ENCODE peak calls at places on chromosomes 11 and 22, in six cellular contexts. M is AG04449, W is upper lobe of right lung, E is coronary artery, N is body of pancreas, S is AG10803. L is an unnamed sample.

GRCh38 chr11:26777276-26777939 is 55.5 kb upstream of the SLC5A12 start:
- DNase-seq in E (no peak), W (no peak), N (no peak), S (peak; percentile 33), M (no peak), L (peak; percentile 52)

GRCh38 chr22:17807571-17808410 is 33.5 kb upstream of the BID start:
- DNase-seq in M (no peak), E (no peak), W (peak; percentile 77), S (peak; percentile 70), N (no peak), L (peak; percentile 70)

GRCh38 chr22:41636467-41636866 is 15.4 kb downstream of the XRCC6 start:
- DNase-seq in W (no peak), M (no peak), S (peak; percentile 58), N (no peak), E (peak; percentile 69), L (no peak)

GRCh38 chr11:79066456-79067354 is 374.1 kb downstream of the TENM4 start:
- DNase-seq in M (no peak), W (no peak), E (no peak), N (no peak), S (no peak), L (no peak)

GRCh38 chr11:35111171-35112055 is 27.6 kb upstream of the CD44 start:
- DNase-seq in E (no peak), N (peak; percentile 49), W (no peak), M (no peak), S (peak; percentile 98), L (peak; percentile 81)

GRCh38 chr11:9625158-9625557 is 38.7 kb upstream of the SWAP70 start:
- DNase-seq in M (no peak), W (no peak), S (no peak), E (no peak), N (no peak), L (no peak)

GRCh38 chr11:73465019-73465675 is 88.9 kb downstream of the RELT start:
- DNase-seq in E (no peak), W (no peak), M (no peak), N (no peak), S (peak; percentile 77), L (peak; percentile 26)

GRCh38 chr11:110908401-110909106 is 196.3 kb upstream of the ARHGAP20 start:
- DNase-seq in M (peak; percentile 31), S (peak; percentile 69), E (no peak), N (no peak), W (no peak), L (peak; percentile 78)

GRCh38 chr22:27876684-27877083 is 42.4 kb downstream of the PITPNB start:
- DNase-seq in S (peak; percentile 79), E (no peak), W (no peak), M (no peak), N (no peak), L (no peak)

GRCh38 chr11:61972796-61973602 is 5.6 kb upstream of the FTH1 start:
- DNase-seq in M (peak; percentile 89), S (no peak), W (peak; percentile 59), E (no peak), N (peak; percentile 72), L (no peak)

GRCh38 chr22:48948575-48949170 is 879.0 kb downstream of the BRD1 start:
- DNase-seq in M (no peak), N (no peak), W (peak; percentile 17), S (no peak), E (peak; percentile 26), L (no peak)

GRCh38 chr11:111557425-111558111 is 17.0 kb downstream of the LAYN start:
- DNase-seq in W (no peak), N (no peak), M (peak; percentile 99), S (peak; percentile 98), E (no peak), L (peak; percentile 89)

GRCh38 chr11:69541501-69542313 is 60.2 kb downstream of the LINC01488 start:
- DNase-seq in N (peak; percentile 31), M (no peak), E (peak; percentile 68), W (peak; percentile 71), S (peak; percentile 55), L (no peak)

GRCh38 chr11:113906038-113906437 is 1.4 kb downstream of the HTR3B start:
- DNase-seq in E (no peak), N (peak; percentile 48), M (no peak), W (no peak), S (peak; percentile 11), L (peak; percentile 80)

GRCh38 chr22:45424241-45424731 is 10.8 kb downstream of the RIBC2 start:
- DNase-seq in E (peak; percentile 70), W (peak; percentile 78), S (no peak), M (no peak), N (peak; percentile 56), L (no peak)

GRCh38 chr11:35725880-35726279 is 63.3 kb downstream of the TRIM44 start:
- DNase-seq in W (no peak), M (peak; percentile 2), S (peak; percentile 46), E (no peak), N (no peak), L (peak; percentile 53)

GRCh38 chr11:2974272-2974671 is 17.9 kb downstream of the NAP1L4 start:
- DNase-seq in E (no peak), M (no peak), N (no peak), W (no peak), S (no peak), L (no peak)

GRCh38 chr11:120858740-120859139 is 165.2 kb upstream of the TBCEL start:
- DNase-seq in N (no peak), E (no peak), W (no peak), S (peak; percentile 24), M (no peak), L (peak; percentile 3)

GRCh38 chr11:120854988-120855387 is 168.9 kb upstream of the TBCEL start:
- DNase-seq in M (no peak), S (no peak), W (no peak), N (no peak), E (no peak), L (no peak)

GRCh38 chr11:120857508-120857907 is 166.4 kb upstream of the TBCEL start:
- DNase-seq in N (no peak), E (no peak), W (no peak), M (no peak), S (no peak), L (no peak)

DNA sequence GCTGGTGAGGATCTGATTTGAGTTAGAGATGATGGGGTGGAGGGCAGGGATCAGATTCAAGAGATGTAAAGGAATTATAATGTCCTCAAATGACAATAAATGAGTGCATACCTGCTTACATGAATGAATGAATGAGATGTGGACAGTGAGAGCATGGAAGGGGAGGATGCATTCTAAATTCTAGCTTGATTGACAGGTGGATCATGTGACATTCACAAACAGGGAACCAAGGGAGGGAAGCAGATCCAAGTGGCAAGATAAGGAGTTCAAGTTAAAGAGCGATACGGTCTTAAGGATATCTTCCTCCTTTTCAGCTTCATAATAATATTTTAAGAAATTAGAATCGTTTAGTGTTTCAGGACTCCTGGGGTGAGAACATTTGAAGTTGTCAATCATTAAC is 170.5 kb upstream of the TBCEL start:
- DNase-seq in E (no peak), W (no peak), N (no peak), M (no peak), S (no peak), L (no peak)
- H3K4me3 ChIP-seq in E (no peak overlapping the region), W (no peak overlapping the region), N (no peak overlapping the region), M (no peak overlapping the region), S (no peak overlapping the region), L (no peak overlapping the region)

GRCh38 chr11:66421492-66422205 is 814 bp downstream of the NPAS4 start:
- DNase-seq in S (peak; percentile 84), E (peak; percentile 93), W (peak; percentile 90), N (peak; percentile 94), M (no peak), L (peak; percentile 93)
- TF ChIP-seq CTCF in S (no peak), E (no peak), W (no peak), N (no peak), M (no peak), L (no peak)

DNA sequence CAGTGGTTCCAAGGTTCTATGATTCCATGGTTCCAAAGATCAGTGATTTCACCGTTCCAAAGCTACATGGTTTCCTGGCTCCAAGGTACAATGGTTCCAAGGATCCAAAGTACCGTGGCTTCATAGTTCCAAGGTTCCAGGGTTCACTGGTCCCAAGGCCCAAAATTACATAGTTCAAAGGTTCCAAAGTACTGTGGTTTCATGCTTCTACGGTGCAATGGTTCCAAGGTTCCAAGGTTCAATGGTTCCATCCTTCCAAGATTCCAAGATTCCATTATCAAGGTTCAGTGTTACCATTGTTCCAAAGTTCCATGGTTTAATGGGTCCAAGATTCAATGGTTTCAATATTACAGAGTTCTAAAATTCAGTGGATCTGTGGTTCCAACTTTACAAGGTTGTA is 43.0 kb upstream of the SEPTIN5 start:
- DNase-seq in M (no peak), N (no peak), W (no peak), S (no peak), E (no peak), L (no peak)
- H3K4me3 ChIP-seq in M (no peak overlapping the region), N (no peak overlapping the region), W (no peak overlapping the region), S (no peak overlapping the region), E (no peak overlapping the region), L (no peak overlapping the region)

GRCh38 chr11:117676501-117676900 is 120.5 kb downstream of the DSCAML1 start:
- DNase-seq in M (no peak), E (no peak), W (no peak), N (no peak), S (no peak), L (no peak)

GRCh38 chr11:117679464-117679863 is 117.6 kb downstream of the DSCAML1 start:
- DNase-seq in S (no peak), N (no peak), W (no peak), E (no peak), M (no peak), L (no peak)

GRCh38 chr11:117677729-117678310 is 119.2 kb downstream of the DSCAML1 start:
- DNase-seq in S (no peak), W (no peak), N (no peak), M (no peak), E (no peak), L (no peak)

GRCh38 chr11:117673561-117673960 is 123.5 kb downstream of the DSCAML1 start:
- DNase-seq in W (no peak), E (no peak), S (no peak), N (no peak), M (no peak), L (no peak)

DNA sequence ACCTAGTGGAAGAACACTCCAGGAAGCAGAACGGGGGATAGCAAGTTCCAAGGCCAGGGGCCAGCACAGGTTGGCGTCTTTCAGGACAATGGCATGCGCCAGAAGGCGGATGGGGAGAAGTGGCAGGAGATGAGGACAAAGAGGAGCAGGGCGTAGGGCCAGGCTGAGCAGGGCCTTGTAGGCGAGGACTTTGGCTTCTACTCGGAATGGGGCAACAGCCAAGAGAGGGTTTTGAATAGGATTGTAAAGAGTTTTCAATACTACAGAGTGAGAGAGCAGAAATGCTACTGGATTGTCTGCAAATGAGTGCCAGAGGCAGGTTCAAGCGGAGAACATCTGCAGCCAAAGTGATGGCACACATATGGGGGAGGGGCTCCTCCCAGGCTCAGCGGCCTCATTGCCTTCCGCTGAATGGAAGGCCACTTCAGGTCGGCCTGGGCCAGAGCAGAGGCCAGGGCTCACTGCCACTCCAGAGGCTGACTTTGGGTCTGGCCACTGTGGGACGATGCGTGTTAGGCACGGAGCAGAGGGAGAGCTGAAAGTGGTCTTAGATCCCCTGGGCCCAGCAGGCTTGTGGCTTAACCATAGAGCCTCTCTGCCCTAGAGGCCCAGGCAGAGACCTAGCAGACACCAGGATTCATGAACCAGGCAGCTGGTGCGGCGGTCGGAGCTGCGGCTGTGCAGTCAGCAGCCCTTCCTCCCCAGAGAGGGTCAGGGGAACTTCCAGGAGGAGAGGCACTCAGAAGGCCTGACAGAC is 118.2 kb downstream of the DSCAML1 start:
- DNase-seq in N (no peak), E (no peak), M (no peak), S (no peak), W (no peak), L (no peak)
- TF ChIP-seq CTCF in N (no peak), E (no peak), M (no peak), S (no peak), W (no peak), L (no peak)

GRCh38 chr11:125624756-125625213 is at the start of gene CHEK1:
- DNase-seq in N (no peak), E (no peak), M (no peak), S (no peak), W (no peak), L (no peak)
- H3K4me3 ChIP-seq in N (peak within 1 kb of the TSS; percentile 11), E (peak within 1 kb of the TSS; percentile 85), M (peak within 1 kb of the TSS; percentile 73), S (peak within 1 kb of the TSS; percentile 86), W (peak within 1 kb of the TSS; percentile 74), L (peak within 1 kb of the TSS; percentile 85)

L was measured in fibroblast of villous mesenchyme.